ENCODE peak calls at places on chromosomes 16 and 17, in ten cellular contexts. One of them, this sample, is unnamed.

GRCh38 chr17:69339937-69340336 is 13.0 kb upstream of the ABCA5 start:
- DNase-seq in GM13977: no peak
- DNase-seq in retinal pigment epithelial cell: no peak
- DNase-seq in NCI-H1092: no peak
- DNase-seq in activated naive CD8-positive, alpha-beta T cell treated with anti-CD3 and anti-CD28 coated beads for 36 hours: no peak
- DNase-seq in AG08396: no peak
- DNase-seq in activated naive CD4-positive, alpha-beta T cell treated with anti-CD3 and anti-CD28 coated beads, Interleukin-2, amount 10 ng/mL, durations not matched to agents 7 days and 5 days: no peak
- DNase-seq in stimulated activated CD8-positive, alpha-beta memory T cell treated with anti-CD3 and anti-CD28 coated beads, Interleukin-15, amount 100 ng/mL, for 24 hours: no peak
- DNase-seq in esophagus muscularis mucosa: no peak
- DNase-seq in transverse colon: no peak
- DNase-seq in this sample: no peak

GRCh38 chr17:64282753-64283080 is 19.7 kb upstream of the TEX2 start:
- DNase-seq in GM13977: no peak
- DNase-seq in NCI-H1092: no peak
- DNase-seq in transverse colon: no peak
- DNase-seq in AG08396: no peak
- DNase-seq in stimulated activated CD8-positive, alpha-beta memory T cell treated with anti-CD3 and anti-CD28 coated beads, Interleukin-15, amount 100 ng/mL, for 24 hours: no peak
- DNase-seq in activated naive CD4-positive, alpha-beta T cell treated with anti-CD3 and anti-CD28 coated beads, Interleukin-2, amount 10 ng/mL, durations not matched to agents 7 days and 5 days: no peak
- DNase-seq in activated naive CD8-positive, alpha-beta T cell treated with anti-CD3 and anti-CD28 coated beads for 36 hours: no peak
- DNase-seq in esophagus muscularis mucosa: no peak
- DNase-seq in retinal pigment epithelial cell: no peak
- DNase-seq in this sample: no peak

GRCh38 chr17:4130715-4131114 is 12.1 kb downstream of the ZZEF1 start:
- DNase-seq in activated naive CD8-positive, alpha-beta T cell treated with anti-CD3 and anti-CD28 coated beads for 36 hours: no peak
- DNase-seq in AG08396: peak
- DNase-seq in NCI-H1092: no peak
- DNase-seq in retinal pigment epithelial cell: no peak
- DNase-seq in transverse colon: peak
- DNase-seq in GM13977: no peak
- DNase-seq in stimulated activated CD8-positive, alpha-beta memory T cell treated with anti-CD3 and anti-CD28 coated beads, Interleukin-15, amount 100 ng/mL, for 24 hours: no peak
- DNase-seq in activated naive CD4-positive, alpha-beta T cell treated with anti-CD3 and anti-CD28 coated beads, Interleukin-2, amount 10 ng/mL, durations not matched to agents 7 days and 5 days: no peak
- DNase-seq in esophagus muscularis mucosa: no peak
- DNase-seq in this sample: no peak

GRCh38 chr16:89442990-89443726 is 47.2 kb downstream of the ANKRD11 start:
- DNase-seq in AG08396: peak
- DNase-seq in GM13977: no peak
- DNase-seq in transverse colon: peak
- DNase-seq in retinal pigment epithelial cell: peak
- DNase-seq in activated naive CD8-positive, alpha-beta T cell treated with anti-CD3 and anti-CD28 coated beads for 36 hours: no peak
- DNase-seq in stimulated activated CD8-positive, alpha-beta memory T cell treated with anti-CD3 and anti-CD28 coated beads, Interleukin-15, amount 100 ng/mL, for 24 hours: no peak
- DNase-seq in activated naive CD4-positive, alpha-beta T cell treated with anti-CD3 and anti-CD28 coated beads, Interleukin-2, amount 10 ng/mL, durations not matched to agents 7 days and 5 days: no peak
- DNase-seq in esophagus muscularis mucosa: no peak
- DNase-seq in NCI-H1092: no peak
- DNase-seq in this sample: peak

GRCh38 chr17:54455251-54455868 is 445.3 kb upstream of the TOM1L1 start:
- DNase-seq in esophagus muscularis mucosa: no peak
- DNase-seq in GM13977: no peak
- DNase-seq in NCI-H1092: no peak
- DNase-seq in stimulated activated CD8-positive, alpha-beta memory T cell treated with anti-CD3 and anti-CD28 coated beads, Interleukin-15, amount 100 ng/mL, for 24 hours: no peak
- DNase-seq in activated naive CD4-positive, alpha-beta T cell treated with anti-CD3 and anti-CD28 coated beads, Interleukin-2, amount 10 ng/mL, durations not matched to agents 7 days and 5 days: no peak
- DNase-seq in activated naive CD8-positive, alpha-beta T cell treated with anti-CD3 and anti-CD28 coated beads for 36 hours: no peak
- DNase-seq in transverse colon: no peak
- DNase-seq in AG08396: no peak
- DNase-seq in retinal pigment epithelial cell: no peak
- DNase-seq in this sample: no peak

GRCh38 chr16:24775455-24775854 is 46.0 kb downstream of the TNRC6A start:
- DNase-seq in activated naive CD8-positive, alpha-beta T cell treated with anti-CD3 and anti-CD28 coated beads for 36 hours: no peak
- DNase-seq in retinal pigment epithelial cell: no peak
- DNase-seq in transverse colon: peak
- DNase-seq in stimulated activated CD8-positive, alpha-beta memory T cell treated with anti-CD3 and anti-CD28 coated beads, Interleukin-15, amount 100 ng/mL, for 24 hours: no peak
- DNase-seq in AG08396: no peak
- DNase-seq in activated naive CD4-positive, alpha-beta T cell treated with anti-CD3 and anti-CD28 coated beads, Interleukin-2, amount 10 ng/mL, durations not matched to agents 7 days and 5 days: no peak
- DNase-seq in GM13977: no peak
- DNase-seq in esophagus muscularis mucosa: no peak
- DNase-seq in NCI-H1092: no peak
- DNase-seq in this sample: no peak

GRCh38 chr17:45747907-45748306 is 36.2 kb upstream of the CRHR1 start:
- DNase-seq in NCI-H1092: no peak
- DNase-seq in esophagus muscularis mucosa: no peak
- DNase-seq in AG08396: no peak
- DNase-seq in GM13977: no peak
- DNase-seq in retinal pigment epithelial cell: no peak
- DNase-seq in activated naive CD8-positive, alpha-beta T cell treated with anti-CD3 and anti-CD28 coated beads for 36 hours: no peak
- DNase-seq in stimulated activated CD8-positive, alpha-beta memory T cell treated with anti-CD3 and anti-CD28 coated beads, Interleukin-15, amount 100 ng/mL, for 24 hours: no peak
- DNase-seq in activated naive CD4-positive, alpha-beta T cell treated with anti-CD3 and anti-CD28 coated beads, Interleukin-2, amount 10 ng/mL, durations not matched to agents 7 days and 5 days: no peak
- DNase-seq in transverse colon: no peak
- DNase-seq in this sample: no peak

GRCh38 chr16:15553313-15554088 is 89.5 kb downstream of the MARF1 start:
- DNase-seq in esophagus muscularis mucosa: no peak
- DNase-seq in activated naive CD8-positive, alpha-beta T cell treated with anti-CD3 and anti-CD28 coated beads for 36 hours: no peak
- DNase-seq in AG08396: no peak
- DNase-seq in GM13977: no peak
- DNase-seq in transverse colon: no peak
- DNase-seq in activated naive CD4-positive, alpha-beta T cell treated with anti-CD3 and anti-CD28 coated beads, Interleukin-2, amount 10 ng/mL, durations not matched to agents 7 days and 5 days: no peak
- DNase-seq in stimulated activated CD8-positive, alpha-beta memory T cell treated with anti-CD3 and anti-CD28 coated beads, Interleukin-15, amount 100 ng/mL, for 24 hours: no peak
- DNase-seq in retinal pigment epithelial cell: no peak
- DNase-seq in NCI-H1092: no peak
- DNase-seq in this sample: no peak

GRCh38 chr17:34155947-34156346 is 99.1 kb upstream of the CCL2 start:
- DNase-seq in AG08396: no peak
- DNase-seq in retinal pigment epithelial cell: no peak
- DNase-seq in transverse colon: no peak
- DNase-seq in NCI-H1092: no peak
- DNase-seq in activated naive CD8-positive, alpha-beta T cell treated with anti-CD3 and anti-CD28 coated beads for 36 hours: no peak
- DNase-seq in activated naive CD4-positive, alpha-beta T cell treated with anti-CD3 and anti-CD28 coated beads, Interleukin-2, amount 10 ng/mL, durations not matched to agents 7 days and 5 days: no peak
- DNase-seq in stimulated activated CD8-positive, alpha-beta memory T cell treated with anti-CD3 and anti-CD28 coated beads, Interleukin-15, amount 100 ng/mL, for 24 hours: no peak
- DNase-seq in esophagus muscularis mucosa: no peak
- DNase-seq in GM13977: no peak
- DNase-seq in this sample: no peak

GRCh38 chr17:10119203-10120112 is 78.9 kb downstream of the GAS7 start:
- DNase-seq in GM13977: peak
- DNase-seq in AG08396: no peak
- DNase-seq in activated naive CD8-positive, alpha-beta T cell treated with anti-CD3 and anti-CD28 coated beads for 36 hours: no peak
- DNase-seq in esophagus muscularis mucosa: no peak
- DNase-seq in stimulated activated CD8-positive, alpha-beta memory T cell treated with anti-CD3 and anti-CD28 coated beads, Interleukin-15, amount 100 ng/mL, for 24 hours: no peak
- DNase-seq in activated naive CD4-positive, alpha-beta T cell treated with anti-CD3 and anti-CD28 coated beads, Interleukin-2, amount 10 ng/mL, durations not matched to agents 7 days and 5 days: no peak
- DNase-seq in transverse colon: peak
- DNase-seq in NCI-H1092: no peak
- DNase-seq in retinal pigment epithelial cell: no peak
- DNase-seq in this sample: no peak

GRCh38 chr17:27798376-27798775 is 2.0 kb downstream of the NOS2 start:
- DNase-seq in retinal pigment epithelial cell: no peak
- DNase-seq in NCI-H1092: no peak
- DNase-seq in stimulated activated CD8-positive, alpha-beta memory T cell treated with anti-CD3 and anti-CD28 coated beads, Interleukin-15, amount 100 ng/mL, for 24 hours: no peak
- DNase-seq in activated naive CD4-positive, alpha-beta T cell treated with anti-CD3 and anti-CD28 coated beads, Interleukin-2, amount 10 ng/mL, durations not matched to agents 7 days and 5 days: no peak
- DNase-seq in AG08396: no peak
- DNase-seq in esophagus muscularis mucosa: no peak
- DNase-seq in GM13977: no peak
- DNase-seq in transverse colon: no peak
- DNase-seq in activated naive CD8-positive, alpha-beta T cell treated with anti-CD3 and anti-CD28 coated beads for 36 hours: no peak
- DNase-seq in this sample: no peak

GRCh38 chr16:23274968-23275367 is 27.1 kb upstream of the SCNN1B start:
- DNase-seq in retinal pigment epithelial cell: no peak
- DNase-seq in NCI-H1092: no peak
- DNase-seq in activated naive CD4-positive, alpha-beta T cell treated with anti-CD3 and anti-CD28 coated beads, Interleukin-2, amount 10 ng/mL, durations not matched to agents 7 days and 5 days: no peak
- DNase-seq in transverse colon: no peak
- DNase-seq in AG08396: no peak
- DNase-seq in GM13977: no peak
- DNase-seq in esophagus muscularis mucosa: no peak
- DNase-seq in stimulated activated CD8-positive, alpha-beta memory T cell treated with anti-CD3 and anti-CD28 coated beads, Interleukin-15, amount 100 ng/mL, for 24 hours: no peak
- DNase-seq in activated naive CD8-positive, alpha-beta T cell treated with anti-CD3 and anti-CD28 coated beads for 36 hours: no peak
- DNase-seq in this sample: no peak

GRCh38 chr16:1429026-1429425 is 1.9 kb upstream of the PERCC1 start:
- DNase-seq in esophagus muscularis mucosa: no peak
- DNase-seq in retinal pigment epithelial cell: no peak
- DNase-seq in stimulated activated CD8-positive, alpha-beta memory T cell treated with anti-CD3 and anti-CD28 coated beads, Interleukin-15, amount 100 ng/mL, for 24 hours: no peak
- DNase-seq in activated naive CD8-positive, alpha-beta T cell treated with anti-CD3 and anti-CD28 coated beads for 36 hours: no peak
- DNase-seq in NCI-H1092: no peak
- DNase-seq in activated naive CD4-positive, alpha-beta T cell treated with anti-CD3 and anti-CD28 coated beads, Interleukin-2, amount 10 ng/mL, durations not matched to agents 7 days and 5 days: no peak
- DNase-seq in AG08396: no peak
- DNase-seq in GM13977: no peak
- DNase-seq in transverse colon: no peak
- DNase-seq in this sample: no peak

GRCh38 chr17:49687878-49688491 is 10.1 kb upstream of the SPOP start:
- DNase-seq in activated naive CD4-positive, alpha-beta T cell treated with anti-CD3 and anti-CD28 coated beads, Interleukin-2, amount 10 ng/mL, durations not matched to agents 7 days and 5 days: peak
- DNase-seq in transverse colon: no peak
- DNase-seq in esophagus muscularis mucosa: no peak
- DNase-seq in activated naive CD8-positive, alpha-beta T cell treated with anti-CD3 and anti-CD28 coated beads for 36 hours: peak
- DNase-seq in NCI-H1092: no peak
- DNase-seq in stimulated activated CD8-positive, alpha-beta memory T cell treated with anti-CD3 and anti-CD28 coated beads, Interleukin-15, amount 100 ng/mL, for 24 hours: no peak
- DNase-seq in AG08396: no peak
- DNase-seq in GM13977: no peak
- DNase-seq in retinal pigment epithelial cell: no peak
- DNase-seq in this sample: no peak

GRCh38 chr17:2776589-2777241 is 19.5 kb upstream of the RAP1GAP2 start:
- DNase-seq in transverse colon: peak
- DNase-seq in activated naive CD4-positive, alpha-beta T cell treated with anti-CD3 and anti-CD28 coated beads, Interleukin-2, amount 10 ng/mL, durations not matched to agents 7 days and 5 days: peak
- DNase-seq in esophagus muscularis mucosa: no peak
- DNase-seq in stimulated activated CD8-positive, alpha-beta memory T cell treated with anti-CD3 and anti-CD28 coated beads, Interleukin-15, amount 100 ng/mL, for 24 hours: no peak
- DNase-seq in AG08396: no peak
- DNase-seq in NCI-H1092: peak
- DNase-seq in retinal pigment epithelial cell: no peak
- DNase-seq in activated naive CD8-positive, alpha-beta T cell treated with anti-CD3 and anti-CD28 coated beads for 36 hours: peak
- DNase-seq in GM13977: no peak
- DNase-seq in this sample: no peak

GRCh38 chr16:20901441-20902112 is 1.0 kb downstream of the LYRM1 start:
- DNase-seq in retinal pigment epithelial cell: no peak
- DNase-seq in AG08396: peak
- DNase-seq in transverse colon: peak
- DNase-seq in NCI-H1092: no peak
- DNase-seq in GM13977: peak
- DNase-seq in activated naive CD4-positive, alpha-beta T cell treated with anti-CD3 and anti-CD28 coated beads, Interleukin-2, amount 10 ng/mL, durations not matched to agents 7 days and 5 days: peak
- DNase-seq in activated naive CD8-positive, alpha-beta T cell treated with anti-CD3 and anti-CD28 coated beads for 36 hours: peak
- DNase-seq in esophagus muscularis mucosa: no peak
- DNase-seq in stimulated activated CD8-positive, alpha-beta memory T cell treated with anti-CD3 and anti-CD28 coated beads, Interleukin-15, amount 100 ng/mL, for 24 hours: no peak
- DNase-seq in this sample: no peak

GRCh38 chr17:68602267-68602644 is 1.1 kb upstream of the FAM20A start:
- DNase-seq in GM13977: no peak
- DNase-seq in NCI-H1092: no peak
- DNase-seq in stimulated activated CD8-positive, alpha-beta memory T cell treated with anti-CD3 and anti-CD28 coated beads, Interleukin-15, amount 100 ng/mL, for 24 hours: no peak
- DNase-seq in activated naive CD8-positive, alpha-beta T cell treated with anti-CD3 and anti-CD28 coated beads for 36 hours: no peak
- DNase-seq in esophagus muscularis mucosa: peak
- DNase-seq in transverse colon: no peak
- DNase-seq in AG08396: no peak
- DNase-seq in retinal pigment epithelial cell: no peak
- DNase-seq in activated naive CD4-positive, alpha-beta T cell treated with anti-CD3 and anti-CD28 coated beads, Interleukin-2, amount 10 ng/mL, durations not matched to agents 7 days and 5 days: no peak
- DNase-seq in this sample: no peak

GRCh38 chr17:47697948-47698711 is 4.2 kb downstream of the TBKBP1 start:
- DNase-seq in retinal pigment epithelial cell: no peak
- DNase-seq in stimulated activated CD8-positive, alpha-beta memory T cell treated with anti-CD3 and anti-CD28 coated beads, Interleukin-15, amount 100 ng/mL, for 24 hours: no peak
- DNase-seq in AG08396: no peak
- DNase-seq in activated naive CD4-positive, alpha-beta T cell treated with anti-CD3 and anti-CD28 coated beads, Interleukin-2, amount 10 ng/mL, durations not matched to agents 7 days and 5 days: no peak
- DNase-seq in NCI-H1092: no peak
- DNase-seq in activated naive CD8-positive, alpha-beta T cell treated with anti-CD3 and anti-CD28 coated beads for 36 hours: no peak
- DNase-seq in esophagus muscularis mucosa: no peak
- DNase-seq in GM13977: no peak
- DNase-seq in transverse colon: no peak
- DNase-seq in this sample: no peak

GRCh38 chr16:73000020-73000906 is 47.7 kb downstream of the ZFHX3 start:
- DNase-seq in esophagus muscularis mucosa: no peak
- DNase-seq in GM13977: no peak
- DNase-seq in transverse colon: no peak
- DNase-seq in retinal pigment epithelial cell: no peak
- DNase-seq in activated naive CD4-positive, alpha-beta T cell treated with anti-CD3 and anti-CD28 coated beads, Interleukin-2, amount 10 ng/mL, durations not matched to agents 7 days and 5 days: no peak
- DNase-seq in AG08396: no peak
- DNase-seq in activated naive CD8-positive, alpha-beta T cell treated with anti-CD3 and anti-CD28 coated beads for 36 hours: no peak
- DNase-seq in stimulated activated CD8-positive, alpha-beta memory T cell treated with anti-CD3 and anti-CD28 coated beads, Interleukin-15, amount 100 ng/mL, for 24 hours: no peak
- DNase-seq in NCI-H1092: peak
- DNase-seq in this sample: no peak

GRCh38 chr16:66689282-66689681 is 7.3 kb downstream of the CMTM4 start:
- DNase-seq in esophagus muscularis mucosa: no peak
- DNase-seq in retinal pigment epithelial cell: no peak
- DNase-seq in NCI-H1092: no peak
- DNase-seq in activated naive CD8-positive, alpha-beta T cell treated with anti-CD3 and anti-CD28 coated beads for 36 hours: no peak
- DNase-seq in AG08396: no peak
- DNase-seq in stimulated activated CD8-positive, alpha-beta memory T cell treated with anti-CD3 and anti-CD28 coated beads, Interleukin-15, amount 100 ng/mL, for 24 hours: no peak
- DNase-seq in transverse colon: no peak
- DNase-seq in GM13977: no peak
- DNase-seq in activated naive CD4-positive, alpha-beta T cell treated with anti-CD3 and anti-CD28 coated beads, Interleukin-2, amount 10 ng/mL, durations not matched to agents 7 days and 5 days: no peak
- DNase-seq in this sample: no peak

GRCh38 chr17:34667656-34668055 is 88.3 kb downstream of the TMEM132E start:
- DNase-seq in NCI-H1092: no peak
- DNase-seq in esophagus muscularis mucosa: no peak
- DNase-seq in activated naive CD4-positive, alpha-beta T cell treated with anti-CD3 and anti-CD28 coated beads, Interleukin-2, amount 10 ng/mL, durations not matched to agents 7 days and 5 days: no peak
- DNase-seq in retinal pigment epithelial cell: no peak
- DNase-seq in stimulated activated CD8-positive, alpha-beta memory T cell treated with anti-CD3 and anti-CD28 coated beads, Interleukin-15, amount 100 ng/mL, for 24 hours: no peak
- DNase-seq in GM13977: no peak
- DNase-seq in AG08396: no peak
- DNase-seq in activated naive CD8-positive, alpha-beta T cell treated with anti-CD3 and anti-CD28 coated beads for 36 hours: no peak
- DNase-seq in transverse colon: no peak
- DNase-seq in this sample: no peak

GRCh38 chr17:7426896-7427488 is 1.6 kb downstream of the SPEM2 start:
- DNase-seq in AG08396: no peak
- DNase-seq in stimulated activated CD8-positive, alpha-beta memory T cell treated with anti-CD3 and anti-CD28 coated beads, Interleukin-15, amount 100 ng/mL, for 24 hours: no peak
- DNase-seq in GM13977: no peak
- DNase-seq in transverse colon: no peak
- DNase-seq in NCI-H1092: no peak
- DNase-seq in activated naive CD8-positive, alpha-beta T cell treated with anti-CD3 and anti-CD28 coated beads for 36 hours: no peak
- DNase-seq in activated naive CD4-positive, alpha-beta T cell treated with anti-CD3 and anti-CD28 coated beads, Interleukin-2, amount 10 ng/mL, durations not matched to agents 7 days and 5 days: no peak
- DNase-seq in retinal pigment epithelial cell: no peak
- DNase-seq in esophagus muscularis mucosa: no peak
- DNase-seq in this sample: no peak

GRCh38 chr16:82782715-82783251 is 156.0 kb downstream of the CDH13 start:
- DNase-seq in esophagus muscularis mucosa: no peak
- DNase-seq in GM13977: no peak
- DNase-seq in activated naive CD4-positive, alpha-beta T cell treated with anti-CD3 and anti-CD28 coated beads, Interleukin-2, amount 10 ng/mL, durations not matched to agents 7 days and 5 days: no peak
- DNase-seq in stimulated activated CD8-positive, alpha-beta memory T cell treated with anti-CD3 and anti-CD28 coated beads, Interleukin-15, amount 100 ng/mL, for 24 hours: no peak
- DNase-seq in NCI-H1092: no peak
- DNase-seq in retinal pigment epithelial cell: no peak
- DNase-seq in AG08396: no peak
- DNase-seq in transverse colon: peak
- DNase-seq in activated naive CD8-positive, alpha-beta T cell treated with anti-CD3 and anti-CD28 coated beads for 36 hours: no peak
- DNase-seq in this sample: no peak

This sample was measured in AG09319.